ENCODE peak calls at places on chromosomes 13 and 19, in eight cellular contexts. H is left lung; L is cardiac muscle cell; C is astrocyte; Q is small intestine; N is gastrocnemius medialis; R is HAP-1; D is effector memory CD4-positive, alpha-beta T cell. I is an unnamed sample.
A peak's percentile ranks its signal among the peaks of the same experiment; 100 is the strongest.

GRCh38 chr13:47859129-47859528 is 141.9 kb downstream of the SUCLA2 start:
- DNase-seq in H (no peak), L (peak; percentile 15), C (peak; percentile 25), Q (no peak), N (no peak), R (no peak), D (no peak), I (no peak)

GRCh38 chr13:51818771-51819511 is 15.0 kb upstream of the DHRS12 start:
- DNase-seq in H (no peak), L (peak; percentile 62), C (peak; percentile 24), Q (no peak), N (peak; percentile 74), R (no peak), D (no peak), I (no peak)

GRCh38 chr13:99982741-99983400 is 1.3 kb downstream of the ZIC2 start:
- DNase-seq in H (no peak), L (no peak), C (no peak), Q (no peak), N (no peak), R (peak; percentile 42), D (no peak), I (no peak)

GRCh38 chr13:32001392-32001768 is 30.2 kb upstream of the FRY start:
- DNase-seq in H (no peak), L (peak; percentile 78), C (peak; percentile 18), Q (peak; percentile 68), N (no peak), R (peak; percentile 48), D (no peak), I (no peak)

GRCh38 chr13:72258340-72258981 is 391.5 kb upstream of the DACH1 start:
- DNase-seq in H (no peak), L (no peak), C (no peak), Q (no peak), N (no peak), R (peak; percentile 10), D (no peak), I (no peak)

GRCh38 chr13:44389856-44390255 is 16.2 kb downstream of the SERP2 start:
- DNase-seq in H (no peak), L (no peak), C (no peak), Q (no peak), N (no peak), R (no peak), D (no peak), I (no peak)

GRCh38 chr19:38736036-38736412 is 8.2 kb downstream of the CAPN12 start:
- DNase-seq in H (no peak), L (no peak), C (no peak), Q (peak; percentile 46), N (no peak), R (peak; percentile 73), D (peak; percentile 50), I (peak; percentile 49)

GRCh38 chr13:32629866-32630265 is 43.6 kb downstream of the PDS5B start:
- DNase-seq in H (no peak), L (no peak), C (no peak), Q (no peak), N (no peak), R (no peak), D (no peak), I (no peak)

GRCh38 chr13:37708101-37708500 is 109.5 kb upstream of the POSTN start:
- DNase-seq in H (no peak), L (no peak), C (no peak), Q (no peak), N (no peak), R (no peak), D (no peak), I (no peak)

GRCh38 chr19:50633973-50634372 is 5.7 kb downstream of the SYT3 start:
- DNase-seq in H (no peak), L (no peak), C (no peak), Q (no peak), N (no peak), R (no peak), D (no peak), I (no peak)

GRCh38 chr13:43905435-43906031 is 25.8 kb downstream of the LACC1 start:
- DNase-seq in H (no peak), L (peak; percentile 79), C (peak; percentile 39), Q (peak; percentile 68), N (no peak), R (peak; percentile 56), D (no peak), I (peak; percentile 46)

GRCh38 chr13:27953671-27954405 is 15.3 kb downstream of the CDX2 start:
- DNase-seq in H (peak; percentile 66), L (peak; percentile 79), C (peak; percentile 14), Q (peak; percentile 88), N (no peak), R (peak; percentile 88), D (peak; percentile 21), I (peak; percentile 56)

GRCh38 chr19:35484637-35485036 is 5.6 kb downstream of the KRTDAP start:
- DNase-seq in H (no peak), L (no peak), C (no peak), Q (no peak), N (no peak), R (no peak), D (no peak), I (no peak)

GRCh38 chr19:49097453-49098288 is 12.4 kb downstream of the SNRNP70 start:
- DNase-seq in H (peak; percentile 51), L (peak; percentile 82), C (no peak), Q (peak; percentile 74), N (peak; percentile 50), R (peak; percentile 83), D (peak; percentile 57), I (peak; percentile 69)

GRCh38 chr13:20305587-20305986 is 73.5 kb upstream of the GJB6 start:
- DNase-seq in H (no peak), L (no peak), C (no peak), Q (no peak), N (no peak), R (no peak), D (no peak), I (no peak)

GRCh38 chr19:6065685-6066365 is 44.5 kb downstream of the RFX2 start:
- DNase-seq in H (peak; percentile 69), L (no peak), C (peak; percentile 69), Q (peak; percentile 73), N (no peak), R (peak; percentile 57), D (peak; percentile 65), I (peak; percentile 65)

GRCh38 chr19:49497047-49497789 is 984 bp downstream of the RPS11 start:
- DNase-seq in H (peak; percentile 81), L (peak; percentile 63), C (no peak), Q (peak; percentile 88), N (peak; percentile 48), R (peak; percentile 81), D (peak; percentile 70), I (no peak)

GRCh38 chr13:98397221-98397620 is 179.7 kb downstream of the STK24 start:
- DNase-seq in H (no peak), L (peak; percentile 35), C (peak; percentile 19), Q (no peak), N (no peak), R (no peak), D (no peak), I (no peak)

GRCh38 chr19:56176881-56177280 is 1.1 kb downstream of the GALP start:
- DNase-seq in H (no peak), L (no peak), C (no peak), Q (no peak), N (no peak), R (no peak), D (no peak), I (no peak)

GRCh38 chr19:45733160-45733810 is at the start of gene MEIOSIN:
- DNase-seq in H (no peak), L (no peak), C (no peak), Q (no peak), N (no peak), R (no peak), D (no peak), I (no peak)

GRCh38 chr19:1172353-1173159 is 1.5 kb downstream of the SBNO2 start:
- DNase-seq in H (no peak), L (peak; percentile 76), C (peak; percentile 50), Q (peak; percentile 68), N (peak; percentile 58), R (no peak), D (no peak), I (peak; percentile 53)

GRCh38 chr13:114076329-114076761 is 56.1 kb downstream of the RASA3 start:
- DNase-seq in H (peak; percentile 24), L (no peak), C (no peak), Q (no peak), N (no peak), R (no peak), D (no peak), I (peak; percentile 27)

GRCh38 chr13:114077121-114077937 is 55.1 kb downstream of the RASA3 start:
- DNase-seq in H (no peak), L (no peak), C (no peak), Q (no peak), N (no peak), R (no peak), D (no peak), I (peak; percentile 16)

GRCh38 chr13:114079601-114080536 is 52.6 kb downstream of the RASA3 start:
- DNase-seq in H (peak; percentile 25), L (no peak), C (no peak), Q (no peak), N (no peak), R (peak; percentile 6), D (no peak), I (peak; percentile 24)

GRCh38 chr13:114078501-114079451 is 53.6 kb downstream of the RASA3 start:
- DNase-seq in H (peak; percentile 31), L (peak; percentile 74), C (peak; percentile 92), Q (no peak), N (no peak), R (peak; percentile 5), D (no peak), I (peak; percentile 61)

GRCh38 chr13:114077938-114078335 is 54.5 kb downstream of the RASA3 start:
- DNase-seq in H (no peak), L (peak; percentile 74), C (peak; percentile 79), Q (no peak), N (no peak), R (peak; percentile 25), D (no peak), I (peak; percentile 59)
- H3K4me1 ChIP-seq in H (no peaks in the 10 kb centered on the region), L (no peaks in the 10 kb centered on the region), C (peaks cover 20% of the 10 kb centered on the region), Q (no peaks in the 10 kb centered on the region), N (peaks cover 11% of the 10 kb centered on the region), R (no peaks in the 10 kb centered on the region), D (peaks cover 39% of the 10 kb centered on the region), I (peaks cover 3% of the 10 kb centered on the region)

GRCh38 chr19:28502879-28503734 is 709.8 kb downstream of the UQCRFS1 start:
- DNase-seq in H (no peak), L (no peak), C (no peak), Q (no peak), N (no peak), R (no peak), D (no peak), I (no peak)
- H3K36me3 ChIP-seq in H (no peaks in the 10 kb centered on the region), L (no peaks in the 10 kb centered on the region), C (no peaks in the 10 kb centered on the region), Q (no peaks in the 10 kb centered on the region), N (no peaks in the 10 kb centered on the region), R (no peaks in the 10 kb centered on the region), D (no peaks in the 10 kb centered on the region), I (no peaks in the 10 kb centered on the region)

DNA sequence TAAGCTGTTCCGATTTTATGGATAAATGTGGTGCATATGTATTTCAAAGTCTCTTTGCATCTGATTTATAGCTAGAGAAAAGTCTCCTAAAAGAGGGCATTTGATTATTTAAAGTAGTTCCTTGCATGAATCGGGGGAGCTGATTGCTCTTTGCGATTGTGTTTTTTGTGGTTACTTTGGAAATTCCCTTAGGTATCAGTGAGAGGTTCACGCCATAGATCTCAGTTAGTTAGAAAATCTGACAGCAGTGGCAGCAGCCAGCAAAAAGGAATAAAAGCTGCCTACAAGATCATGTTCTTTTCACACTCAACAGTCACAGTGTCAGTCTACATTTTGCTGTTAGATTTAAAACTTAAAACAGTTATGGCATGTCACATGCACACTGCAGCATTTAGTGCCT is 436.5 kb upstream of the PCDH20 start:
- DNase-seq in H (no peak), L (no peak), C (no peak), Q (no peak), N (no peak), R (no peak), D (no peak), I (no peak)
- H3K4me1 ChIP-seq in H (no peaks in the 10 kb centered on the region), L (no peaks in the 10 kb centered on the region), C (no peaks in the 10 kb centered on the region), Q (no peaks in the 10 kb centered on the region), N (no peaks in the 10 kb centered on the region), R (peaks cover 21% of the 10 kb centered on the region), D (no peaks in the 10 kb centered on the region), I (no peaks in the 10 kb centered on the region)

GRCh38 chr13:106490887-106491321 is 44.6 kb downstream of the EFNB2 start:
- DNase-seq in H (no peak), L (no peak), C (no peak), Q (no peak), N (no peak), R (no peak), D (no peak), I (no peak)
- H3K36me3 ChIP-seq in H (peaks cover 26% of the 10 kb centered on the region), L (peaks cover 15% of the 10 kb centered on the region), C (peaks cover 47% of the 10 kb centered on the region), Q (peaks cover 4% of the 10 kb centered on the region), N (no peaks in the 10 kb centered on the region), R (peaks cover 2% of the 10 kb centered on the region), D (no peaks in the 10 kb centered on the region), I (no peaks in the 10 kb centered on the region)

I was measured in uterus.